ENCODE peak calls at places on chromosomes 3 and 15, in six cellular contexts. G is GM12891, E is HepG2, C is H1, R is GM12878, T is K562. Z is an unnamed sample.

GRCh38 chr15:95347846-95348245 is 982.7 kb upstream of the NR2F2 start:
- DNase-seq in T (no peak), R (no peak), E (no peak), G (no peak), C (no peak), Z (no peak)

GRCh38 chr3:174949523-174949922 is 90.4 kb downstream of the NAALADL2 start:
- DNase-seq in T (no peak), E (no peak), G (no peak), C (no peak), R (no peak), Z (no peak)

GRCh38 chr3:42708611-42709151 is 6.1 kb upstream of the HHATL start:
- DNase-seq in T (no peak), G (no peak), C (no peak), E (no peak), R (no peak), Z (peak)

GRCh38 chr3:146968204-146968651 is 363.1 kb upstream of the PLSCR5 start:
- DNase-seq in T (no peak), R (no peak), C (peak), G (no peak), E (no peak), Z (no peak)

GRCh38 chr3:8324727-8325126 is 176.9 kb upstream of the LMCD1 start:
- DNase-seq in C (no peak), T (no peak), E (peak), G (peak), R (no peak), Z (no peak)

GRCh38 chr3:10941972-10942371 is 50.6 kb upstream of the SLC6A1 start:
- DNase-seq in E (no peak), G (no peak), R (no peak), T (peak), C (no peak), Z (no peak)

GRCh38 chr3:29281265-29282228 is 676 bp downstream of the RBMS3 start:
- DNase-seq in T (no peak), E (no peak), R (peak), G (no peak), C (no peak), Z (no peak)

GRCh38 chr15:85831415-85832113 is 36.8 kb upstream of the KLHL25 start:
- DNase-seq in E (peak), C (no peak), R (no peak), T (peak), G (no peak), Z (no peak)

GRCh38 chr3:23999012-23999641 is 54.0 kb downstream of the NR1D2 start:
- DNase-seq in R (no peak), E (peak), T (peak), G (no peak), C (peak), Z (no peak)

GRCh38 chr3:133821767-133822638 is 16.4 kb downstream of the SRPRB start:
- DNase-seq in G (no peak), R (no peak), E (peak), T (peak), C (peak), Z (no peak)

GRCh38 chr15:63942486-63943365 is 103.6 kb downstream of the DAPK2 start:
- DNase-seq in R (peak), C (no peak), T (no peak), E (no peak), G (no peak), Z (no peak)

GRCh38 chr3:184248454-184249411 is at the start of gene ALG3:
- DNase-seq in C (no peak), G (peak), T (peak), R (peak), E (peak), Z (peak)

GRCh38 chr3:184255291-184256039 is 5.9 kb downstream of the CAMK2N2 start:
- DNase-seq in E (no peak), G (no peak), R (no peak), T (no peak), C (no peak), Z (no peak)

GRCh38 chr3:184249412-184250166 is at the start of gene EEF1AKMT4:
- DNase-seq in T (peak), G (peak), R (peak), E (peak), C (peak), Z (peak)

DNA sequence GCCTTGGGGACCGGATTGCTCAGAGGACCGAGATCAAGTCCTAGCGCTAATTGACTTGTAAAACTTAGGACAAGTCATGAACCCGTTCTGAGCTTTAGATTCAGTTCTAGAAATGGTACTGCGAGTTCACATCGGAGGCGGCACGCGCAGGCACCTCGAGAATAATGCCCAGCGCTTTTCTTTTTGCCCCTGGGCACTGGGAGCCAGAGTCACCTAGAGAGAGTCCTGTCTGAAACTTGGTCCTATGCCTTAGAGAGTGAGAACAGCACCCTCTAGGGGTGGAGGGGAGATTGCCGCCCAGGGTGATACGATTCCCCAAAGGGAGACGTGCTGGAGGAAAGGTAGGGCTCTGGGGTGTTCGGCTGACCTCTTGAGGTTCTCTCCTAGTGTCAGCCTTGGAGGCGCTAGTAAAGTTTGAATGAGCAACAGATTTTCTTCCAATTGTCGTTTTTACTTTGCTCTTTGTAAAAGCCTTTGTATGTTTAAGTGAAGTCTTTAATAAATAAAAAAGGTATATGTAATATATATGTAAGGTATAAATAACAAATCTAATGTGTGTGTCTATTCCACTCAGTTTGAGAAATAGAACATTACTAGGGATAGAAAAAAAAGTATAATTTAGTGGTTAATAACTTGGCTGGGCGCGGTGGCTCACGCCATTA is 826 bp downstream of the EEF1AKMT4 start:
- DNase-seq in T (peak), G (peak), R (peak), E (peak), C (peak), Z (peak)
- TF ChIP-seq POLR2AphosphoS5 in T (peak), G (no peak), R (no peak), E (no peak), C (no peak), Z (no peak)

GRCh38 chr15:39736646-39737550 is 45.7 kb downstream of the FSIP1 start:
- DNase-seq in E (no peak), C (no peak), G (no peak), R (no peak), T (no peak), Z (no peak)
- TF ChIP-seq TAF1 in E (no peak), C (no peak), G (no peak), R (no peak), T (no peak), Z (no peak)

GRCh38 chr3:138348107-138348949 is at the start of gene MRAS:
- DNase-seq in G (peak), T (peak), C (peak), R (no peak), E (peak), Z (no peak)
- TF ChIP-seq POLR2A in G (no peak), T (no peak), C (no peak), R (no peak), E (no peak), Z (no peak)

DNA sequence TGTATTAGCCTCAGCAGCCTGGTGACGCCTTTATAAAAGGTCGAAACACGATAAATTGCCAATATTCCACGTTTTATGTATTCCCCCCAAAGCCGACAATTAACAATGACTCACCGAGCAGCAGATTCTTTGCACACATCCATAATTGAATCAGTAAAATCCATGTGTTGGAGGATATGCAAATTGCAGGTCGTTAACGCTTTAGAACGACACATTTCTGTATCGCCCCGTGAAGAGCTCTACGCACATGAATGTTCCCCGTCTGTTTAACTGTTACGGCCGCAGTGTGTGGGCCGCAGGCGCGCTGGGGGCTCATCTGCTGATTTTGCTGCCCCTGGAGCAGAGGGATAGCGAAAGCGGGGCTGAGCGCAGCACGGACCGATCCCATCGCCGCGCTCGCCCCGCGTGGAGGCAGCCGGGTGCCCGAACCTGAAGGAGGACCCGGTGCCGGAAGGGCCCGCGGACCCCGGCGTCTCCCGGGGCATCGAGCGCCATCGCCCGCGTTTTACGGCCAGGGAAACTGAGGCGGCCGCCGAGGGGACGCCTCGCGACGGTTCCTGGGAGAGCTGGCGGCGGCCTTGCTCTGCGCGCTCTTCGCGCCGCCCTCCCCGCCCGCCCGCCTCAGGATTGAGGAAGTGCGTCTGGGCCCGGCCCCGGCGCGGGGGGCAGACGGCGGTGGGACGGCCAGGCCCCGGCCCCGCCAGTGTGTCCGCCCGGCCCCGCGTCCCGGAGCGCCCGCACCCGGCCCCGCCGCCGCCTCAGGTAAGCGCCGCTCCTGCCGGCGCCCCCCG is at the start of gene LRRK1:
- DNase-seq in E (no peak), C (no peak), G (no peak), R (no peak), T (peak), Z (peak)
- TF ChIP-seq POLR2AphosphoS5 in E (no peak), C (no peak), G (peak), R (peak), T (no peak), Z (no peak)

DNA sequence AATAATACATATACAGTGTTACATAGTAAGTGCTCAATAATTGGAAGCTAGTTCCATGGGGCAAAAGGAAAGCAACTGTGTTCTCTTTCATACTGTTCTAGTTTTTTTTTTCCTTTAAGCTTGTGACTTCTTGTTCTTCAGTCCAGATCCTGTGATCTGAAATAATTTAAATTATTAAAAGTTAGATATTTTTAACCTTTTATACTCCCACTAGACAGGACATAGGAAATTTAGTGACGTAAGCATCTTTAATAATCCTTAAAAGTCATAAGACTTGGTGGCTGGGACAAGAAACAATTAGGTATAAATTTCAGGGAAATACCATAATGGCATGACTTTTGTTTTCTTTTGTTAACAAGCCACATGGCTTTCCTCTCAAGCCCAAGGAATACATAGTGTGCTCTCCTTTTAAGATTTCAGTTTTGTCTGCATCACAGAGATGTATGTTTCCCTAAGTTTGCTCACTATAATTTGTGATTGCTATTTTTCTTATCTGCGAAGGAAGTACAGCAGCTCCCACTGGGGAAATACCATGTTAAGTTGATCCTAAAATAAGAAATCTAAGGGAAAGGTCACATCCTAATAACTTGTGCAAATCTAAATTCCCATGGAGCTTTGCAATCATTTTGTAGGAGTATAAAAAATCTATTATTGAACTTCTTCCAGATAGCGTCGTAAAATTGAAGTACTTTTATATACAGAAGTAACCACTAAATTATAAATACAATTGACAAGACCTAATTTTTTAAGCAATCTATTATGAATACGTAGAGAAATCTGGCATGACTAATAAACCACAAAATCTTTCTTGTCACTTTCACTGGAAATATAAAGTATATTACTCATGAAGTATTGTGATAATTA is 30.1 kb downstream of the PPARG start:
- DNase-seq in C (no peak), T (no peak), E (no peak), G (no peak), R (no peak), Z (no peak)
- TF ChIP-seq TAF1 in C (no peak), T (no peak), E (no peak), G (no peak), R (no peak), Z (no peak)

GRCh38 chr3:196942226-196942914 is at the start of gene NCBP2:
- DNase-seq in R (peak), T (peak), E (peak), G (peak), C (peak), Z (peak)
- TF ChIP-seq POLR2A in R (peak), T (peak), E (no peak), G (peak), C (peak), Z (peak)

GRCh38 chr3:37740471-37740870 is 121.2 kb upstream of the CTDSPL start:
- DNase-seq in C (no peak), R (no peak), E (no peak), T (no peak), G (no peak), Z (no peak)

GRCh38 chr3:37742121-37742520 is 119.6 kb upstream of the CTDSPL start:
- DNase-seq in C (no peak), E (no peak), R (no peak), T (no peak), G (no peak), Z (no peak)

GRCh38 chr3:37739579-37740290 is 121.9 kb upstream of the CTDSPL start:
- DNase-seq in R (no peak), E (no peak), C (no peak), T (no peak), G (no peak), Z (no peak)

GRCh38 chr3:37742574-37743212 is 119.0 kb upstream of the CTDSPL start:
- DNase-seq in E (no peak), R (no peak), C (no peak), G (no peak), T (no peak), Z (no peak)

DNA sequence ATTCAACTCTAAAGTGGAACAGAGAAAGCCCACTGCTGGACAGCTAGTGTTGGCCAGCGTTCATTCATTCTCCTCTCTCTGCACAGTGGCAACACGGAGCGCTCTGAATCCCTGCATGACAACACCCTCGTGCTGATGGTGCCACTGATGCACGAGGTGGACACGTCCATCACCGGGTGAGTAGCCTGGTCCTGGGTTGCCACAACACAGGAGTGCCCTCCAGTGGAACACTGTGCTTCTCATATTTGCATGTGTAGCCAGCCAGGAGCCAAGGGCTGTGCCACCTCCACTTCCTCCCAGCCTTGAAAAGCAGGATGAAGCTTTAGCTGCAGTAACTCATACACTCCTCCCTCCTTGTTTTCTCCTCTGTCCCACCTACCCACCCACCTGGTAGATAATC is 120.0 kb upstream of the CTDSPL start:
- DNase-seq in T (no peak), C (no peak), G (no peak), R (no peak), E (peak), Z (no peak)
- TF ChIP-seq POLR2AphosphoS5 in T (no peak), C (no peak), G (no peak), R (no peak), E (no peak), Z (no peak)

GRCh38 chr15:65305144-65305758 is 774 bp downstream of the RNU5B-1 start:
- DNase-seq in E (no peak), G (no peak), C (no peak), T (peak), R (no peak), Z (no peak)
- TF ChIP-seq TAF1 in E (no peak), G (no peak), C (no peak), T (no peak), R (no peak), Z (no peak)

DNA sequence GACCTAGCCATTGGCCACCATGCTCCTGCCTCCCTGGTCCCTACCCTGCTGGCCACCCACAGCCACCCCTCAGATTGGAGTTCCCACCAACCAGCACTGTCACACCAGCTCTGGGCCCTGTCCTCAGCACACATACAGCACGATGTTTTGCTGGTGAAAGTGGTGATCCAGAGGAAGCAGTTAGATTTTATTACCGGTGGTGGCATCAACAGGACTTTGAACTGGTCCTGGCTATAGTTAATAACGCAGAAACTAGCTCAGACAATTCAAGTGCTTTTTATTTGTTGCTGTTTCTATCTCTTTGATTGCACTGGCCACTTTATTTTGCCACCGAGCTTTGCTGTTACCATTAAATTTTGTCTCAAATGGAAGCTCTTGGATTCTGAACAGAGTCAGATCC is 16.4 kb upstream of the KLHL24 start:
- DNase-seq in T (no peak), R (no peak), G (no peak), E (no peak), C (no peak), Z (no peak)
- TF ChIP-seq POLR2A in T (no peak), R (no peak), G (no peak), E (no peak), C (no peak), Z (no peak)